ENCODE peak calls at places on chromosomes 2 and 18, in six cellular contexts. C, F, O, Y, H and V are unnamed samples.

GRCh38 chr18:34767601-34768027 is 57.5 kb downstream of the DTNA start:
- DNase-seq in C (no peak), F (no peak), O (no peak), Y (no peak), H (no peak), V (no peak)

GRCh38 chr2:40723194-40723593 is 271.3 kb upstream of the SLC8A1 start:
- DNase-seq in C (no peak), F (no peak), O (no peak), Y (no peak), H (no peak), V (no peak)

GRCh38 chr2:174682578-174683391 is 81.5 kb downstream of the CHRNA1 start:
- DNase-seq in C (peak; percentile 55), F (peak; percentile 75), O (peak; percentile 88), Y (peak; percentile 76), H (peak; percentile 75), V (no peak)

GRCh38 chr2:27715318-27716165 is 51.9 kb downstream of the SLC4A1AP start:
- DNase-seq in C (no peak), F (no peak), O (peak; percentile 93), Y (peak; percentile 90), H (peak; percentile 69), V (peak; percentile 69)

GRCh38 chr18:8750954-8751415 is 45.6 kb downstream of the MTCL1 start:
- DNase-seq in C (no peak), F (peak; percentile 35), O (no peak), Y (no peak), H (no peak), V (peak; percentile 52)

GRCh38 chr2:232573821-232574435 is 23.4 kb downstream of the EIF4E2 start:
- DNase-seq in C (no peak), F (no peak), O (no peak), Y (no peak), H (no peak), V (no peak)

GRCh38 chr2:127088706-127089105 is 18.2 kb downstream of the BIN1 start:
- DNase-seq in C (no peak), F (no peak), O (no peak), Y (no peak), H (peak; percentile 14), V (no peak)

GRCh38 chr2:172772637-172773036 is 37.0 kb downstream of the RAPGEF4 start:
- DNase-seq in C (no peak), F (no peak), O (no peak), Y (no peak), H (no peak), V (no peak)

GRCh38 chr2:187453078-187453641 is 5.1 kb upstream of the CALCRL start:
- DNase-seq in C (peak; percentile 7), F (no peak), O (no peak), Y (no peak), H (no peak), V (no peak)

GRCh38 chr2:70084973-70085710 is 2.1 kb upstream of the PCBP1 start:
- DNase-seq in C (no peak), F (peak; percentile 61), O (peak; percentile 71), Y (no peak), H (peak; percentile 46), V (no peak)

GRCh38 chr18:59556265-59556664 is 141.0 kb downstream of the CCBE1 start:
- DNase-seq in C (no peak), F (no peak), O (no peak), Y (no peak), H (no peak), V (no peak)

GRCh38 chr18:11990541-11990940 is 9.2 kb downstream of the IMPA2 start:
- DNase-seq in C (no peak), F (no peak), O (no peak), Y (no peak), H (no peak), V (no peak)

GRCh38 chr2:164430166-164430783 is 191.0 kb downstream of the GRB14 start:
- DNase-seq in C (peak; percentile 5), F (no peak), O (no peak), Y (no peak), H (no peak), V (no peak)

GRCh38 chr2:225020157-225020864 is 22.0 kb downstream of the DOCK10 start:
- DNase-seq in C (no peak), F (no peak), O (no peak), Y (no peak), H (no peak), V (no peak)

GRCh38 chr18:62386616-62387015 is 61.5 kb downstream of the TNFRSF11A start:
- DNase-seq in C (no peak), F (no peak), O (no peak), Y (no peak), H (no peak), V (no peak)

GRCh38 chr2:170005702-170006101 is 172.2 kb upstream of the MYO3B start:
- DNase-seq in C (no peak), F (no peak), O (no peak), Y (no peak), H (no peak), V (no peak)

GRCh38 chr18:36382854-36383253 is 85.3 kb downstream of the FHOD3 start:
- DNase-seq in C (no peak), F (no peak), O (no peak), Y (no peak), H (no peak), V (no peak)

GRCh38 chr18:36387296-36387695 is 89.8 kb downstream of the FHOD3 start:
- DNase-seq in C (no peak), F (no peak), O (no peak), Y (no peak), H (no peak), V (no peak)

GRCh38 chr18:36388310-36388709 is 90.8 kb downstream of the FHOD3 start:
- DNase-seq in C (no peak), F (no peak), O (no peak), Y (no peak), H (no peak), V (no peak)

GRCh38 chr18:36389027-36389426 is 91.5 kb downstream of the FHOD3 start:
- DNase-seq in C (no peak), F (no peak), O (no peak), Y (no peak), H (no peak), V (no peak)

GRCh38 chr18:36386150-36386920 is 88.8 kb downstream of the FHOD3 start:
- DNase-seq in C (no peak), F (no peak), O (no peak), Y (no peak), H (no peak), V (no peak)
- H3K4me1 ChIP-seq in C (no peaks in the 10 kb centered on the region), F (no peaks in the 10 kb centered on the region), O (no peaks in the 10 kb centered on the region), Y (peaks cover 24% of the 10 kb centered on the region), H (peaks cover 24% of the 10 kb centered on the region), V (no peaks in the 10 kb centered on the region)

GRCh38 chr2:226446406-226447001 is 353.1 kb downstream of the IRS1 start:
- DNase-seq in C (no peak), F (no peak), O (no peak), Y (no peak), H (no peak), V (no peak)

GRCh38 chr2:226445216-226445861 is 354.3 kb downstream of the IRS1 start:
- DNase-seq in C (no peak), F (no peak), O (no peak), Y (no peak), H (no peak), V (no peak)

GRCh38 chr2:226440119-226440917 is 359.3 kb downstream of the IRS1 start:
- DNase-seq in C (no peak), F (no peak), O (no peak), Y (no peak), H (no peak), V (no peak)

GRCh38 chr2:226439337-226439736 is 360.3 kb downstream of the IRS1 start:
- DNase-seq in C (no peak), F (no peak), O (no peak), Y (no peak), H (no peak), V (no peak)

GRCh38 chr2:226443112-226443511 is 356.5 kb downstream of the IRS1 start:
- DNase-seq in C (no peak), F (no peak), O (no peak), Y (no peak), H (no peak), V (no peak)
- TF ChIP-seq CTCF in C (no peak), F (no peak), O (no peak), Y (no peak), H (no peak), V (no peak)

DNA sequence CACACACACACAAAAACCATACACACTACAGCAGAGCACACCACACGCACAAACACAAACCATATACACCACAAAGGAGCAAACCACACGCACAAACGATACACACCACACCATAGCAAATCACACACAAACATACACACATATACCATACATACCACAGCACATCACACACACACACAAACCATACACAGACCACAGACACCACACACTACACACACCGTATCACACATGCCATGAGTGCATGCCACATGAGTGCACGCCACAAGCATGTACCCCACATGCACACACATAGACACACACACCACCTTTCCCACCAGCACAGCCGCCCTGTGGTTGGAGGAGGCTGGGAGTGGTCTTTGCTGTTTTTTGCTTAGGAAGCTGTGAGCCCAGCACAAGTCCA is 517.1 kb upstream of the MYT1L start:
- DNase-seq in C (no peak), F (no peak), O (no peak), Y (no peak), H (no peak), V (no peak)
- H3K4me1 ChIP-seq in C (no peaks in the 10 kb centered on the region), F (no peaks in the 10 kb centered on the region), O (no peaks in the 10 kb centered on the region), Y (peaks cover 10% of the 10 kb centered on the region), H (peaks cover 6% of the 10 kb centered on the region), V (no peaks in the 10 kb centered on the region)

GRCh38 chr2:241507430-241508239 is 749 bp downstream of the STK25 start:
- DNase-seq in C (peak; percentile 81), F (peak; percentile 39), O (peak; percentile 75), Y (peak; percentile 48), H (peak; percentile 68), V (no peak)
- TF ChIP-seq CTCF in C (no peak), F (peak; percentile 15), O (peak; percentile 23), Y (no peak), H (no peak), V (no peak)